ENCODE peak calls at places on chromosomes 12 and 14, in six cellular contexts. X is T-helper 2 cell, Y is mucosa of gallbladder, D is cardiac fibroblast, S is AG08396, U is small intestine. C is an unnamed sample.

GRCh38 chr12:99435095-99435791 is 212.3 kb upstream of the GARIN6 start:
- DNase-seq in S (no peak), U (no peak), D (no peak), Y (no peak), X (no peak), C (no peak)

GRCh38 chr12:31474751-31475150 is 116.2 kb downstream of the DENND5B start:
- DNase-seq in Y (no peak), X (no peak), D (no peak), S (no peak), U (peak; percentile 12), C (no peak)

GRCh38 chr12:68478516-68479260 is 132.0 kb upstream of the RAP1B start:
- DNase-seq in Y (no peak), U (no peak), D (no peak), S (no peak), X (no peak), C (no peak)

GRCh38 chr12:3041558-3042164 is 35.5 kb upstream of the TSPAN9 start:
- DNase-seq in S (peak; percentile 89), Y (peak; percentile 37), U (peak; percentile 82), X (peak; percentile 13), D (peak; percentile 82), C (no peak)

GRCh38 chr12:6039894-6040601 is 84.4 kb downstream of the VWF start:
- DNase-seq in S (peak; percentile 80), X (peak; percentile 12), D (peak; percentile 82), Y (peak; percentile 63), U (peak; percentile 71), C (no peak)

GRCh38 chr14:63752449-63753169 is 24.7 kb upstream of the SGPP1 start:
- DNase-seq in D (peak; percentile 6), Y (peak; percentile 42), S (peak; percentile 27), U (peak; percentile 56), X (no peak), C (no peak)

GRCh38 chr12:108129017-108129812 is at the start of gene WSCD2:
- DNase-seq in S (peak; percentile 24), D (no peak), Y (peak; percentile 14), X (no peak), U (peak; percentile 1), C (no peak)

GRCh38 chr12:114400925-114401324 is 5.0 kb downstream of the TBX5 start:
- DNase-seq in D (peak; percentile 80), Y (no peak), X (no peak), U (no peak), S (peak; percentile 64), C (no peak)

GRCh38 chr12:94074970-94075695 is 73.2 kb upstream of the PLXNC1 start:
- DNase-seq in Y (peak; percentile 30), D (peak; percentile 96), S (peak; percentile 83), X (no peak), U (peak; percentile 72), C (peak; percentile 36)

GRCh38 chr12:51901121-51901812 is 6.0 kb upstream of the ACVRL1 start:
- DNase-seq in Y (no peak), X (no peak), D (no peak), U (peak; percentile 86), S (no peak), C (no peak)

GRCh38 chr14:20578325-20578724 is 9.5 kb downstream of the RNASE11 start:
- DNase-seq in S (no peak), X (no peak), U (no peak), D (no peak), Y (no peak), C (no peak)

GRCh38 chr14:88868558-88869159 is 44.2 kb downstream of the TTC8 start:
- DNase-seq in D (peak; percentile 33), U (peak; percentile 38), X (no peak), Y (no peak), S (no peak), C (no peak)

GRCh38 chr12:80946591-80946990 is 8.9 kb upstream of the LIN7A start:
- DNase-seq in S (no peak), D (peak; percentile 34), Y (no peak), X (no peak), U (no peak), C (no peak)

GRCh38 chr14:64942531-64943111 is at the start of gene GPX2:
- DNase-seq in U (peak; percentile 95), Y (peak; percentile 87), S (no peak), X (no peak), D (no peak), C (no peak)

GRCh38 chr14:98233656-98234055 is 1038.3 kb downstream of the BCL11B start:
- DNase-seq in X (no peak), D (no peak), U (no peak), Y (no peak), S (no peak), C (no peak)

GRCh38 chr14:100534528-100535286 is 52.5 kb downstream of the BEGAIN start:
- DNase-seq in U (no peak), Y (peak; percentile 9), S (no peak), D (no peak), X (no peak), C (no peak)

GRCh38 chr12:114400395-114400794 is 5.5 kb downstream of the TBX5 start:
- DNase-seq in Y (no peak), X (no peak), U (no peak), D (no peak), S (no peak), C (no peak)